ENCODE peak calls at places on chromosomes 2 and 18, in ten cellular contexts. J is OCI-LY7, P is HFF-Myc, H is upper lobe of right lung, V is breast epithelium, L is WTC11, T is B cell, G is neural crest cell, K is AG09309, F is ascending aorta. S is an unnamed sample.

GRCh38 chr18:56756971-56757370 is 105.8 kb downstream of the WDR7 start:
- DNase-seq in J (no peak), P (no peak), H (no peak), V (no peak), L (no peak), T (no peak), G (no peak), K (no peak), F (no peak), S (no peak)

GRCh38 chr18:74498712-74499629 is 2.8 kb downstream of the CNDP2 start:
- DNase-seq in J (peak), P (no peak), H (peak), V (peak), L (no peak), T (peak), G (no peak), K (no peak), F (no peak), S (peak)

GRCh38 chr2:28588231-28588725 is 92.4 kb downstream of the PLB1 start:
- DNase-seq in J (no peak), P (no peak), H (peak), V (no peak), L (no peak), T (no peak), G (no peak), K (no peak), F (no peak), S (no peak)

GRCh38 chr2:96527052-96527964 is 9.2 kb upstream of the ARID5A start:
- DNase-seq in J (no peak), P (no peak), H (peak), V (no peak), L (peak), T (peak), G (peak), K (no peak), F (peak), S (no peak)

GRCh38 chr2:118791511-118791910 is 55.9 kb downstream of the EN1 start:
- DNase-seq in J (no peak), P (no peak), H (no peak), V (no peak), L (no peak), T (no peak), G (no peak), K (no peak), F (no peak), S (no peak)

GRCh38 chr2:99572380-99572779 is 82.6 kb upstream of the REV1 start:
- DNase-seq in J (no peak), P (no peak), H (no peak), V (no peak), L (no peak), T (no peak), G (no peak), K (no peak), F (no peak), S (no peak)

GRCh38 chr18:77057043-77057442 is 75.5 kb downstream of the MBP start:
- DNase-seq in J (no peak), P (no peak), H (no peak), V (no peak), L (no peak), T (no peak), G (no peak), K (no peak), F (peak), S (no peak)

GRCh38 chr2:232791518-232791917 is 15.2 kb upstream of the KCNJ13 start:
- DNase-seq in J (no peak), P (no peak), H (no peak), V (no peak), L (no peak), T (no peak), G (no peak), K (no peak), F (no peak), S (no peak)

GRCh38 chr2:240933048-240933965 is 27.2 kb downstream of the CROCC2 start:
- DNase-seq in J (no peak), P (no peak), H (peak), V (peak), L (peak), T (peak), G (no peak), K (no peak), F (peak), S (peak)

GRCh38 chr2:6325616-6326015 is 540.1 kb downstream of the CMPK2 start:
- DNase-seq in J (no peak), P (no peak), H (no peak), V (no peak), L (no peak), T (no peak), G (no peak), K (no peak), F (no peak), S (no peak)

GRCh38 chr18:59604877-59605276 is 92.3 kb downstream of the CCBE1 start:
- DNase-seq in J (no peak), P (no peak), H (no peak), V (peak), L (no peak), T (no peak), G (no peak), K (no peak), F (no peak), S (no peak)

GRCh38 chr18:24128700-24129099 is 10.2 kb upstream of the CABYR start:
- DNase-seq in J (no peak), P (no peak), H (no peak), V (no peak), L (no peak), T (no peak), G (no peak), K (no peak), F (no peak), S (no peak)

GRCh38 chr2:119338826-119339561 is 27.6 kb downstream of the C2orf76 start:
- DNase-seq in J (peak), P (no peak), H (peak), V (no peak), L (no peak), T (peak), G (no peak), K (no peak), F (no peak), S (no peak)

GRCh38 chr2:86297382-86298147 is 39.9 kb downstream of the REEP1 start:
- DNase-seq in J (peak), P (no peak), H (no peak), V (no peak), L (peak), T (no peak), G (no peak), K (no peak), F (no peak), S (no peak)

GRCh38 chr2:2326053-2326452 is 5.0 kb downstream of the MYT1L start:
- DNase-seq in J (no peak), P (no peak), H (no peak), V (no peak), L (no peak), T (no peak), G (no peak), K (no peak), F (no peak), S (no peak)

GRCh38 chr2:142871396-142871795 is 6.1 kb upstream of the KYNU start:
- DNase-seq in J (no peak), P (no peak), H (no peak), V (no peak), L (no peak), T (no peak), G (no peak), K (no peak), F (no peak), S (no peak)

GRCh38 chr18:26803643-26804042 is 61.9 kb downstream of the AQP4 start:
- DNase-seq in J (peak), P (no peak), H (no peak), V (no peak), L (no peak), T (no peak), G (no peak), K (no peak), F (no peak), S (no peak)

GRCh38 chr2:39867268-39867667 is 88.2 kb upstream of the THUMPD2 start:
- DNase-seq in J (no peak), P (no peak), H (no peak), V (no peak), L (no peak), T (no peak), G (no peak), K (no peak), F (no peak), S (no peak)

GRCh38 chr2:19973471-19973870 is 16.4 kb downstream of the WDR35 start:
- DNase-seq in J (no peak), P (no peak), H (no peak), V (no peak), L (no peak), T (no peak), G (no peak), K (no peak), F (no peak), S (no peak)

GRCh38 chr18:46334200-46334553 is 230.0 kb downstream of the HAUS1 start:
- DNase-seq in J (no peak), P (no peak), H (peak), V (no peak), L (no peak), T (no peak), G (no peak), K (no peak), F (no peak), S (no peak)

GRCh38 chr2:196170681-196171247 is 614 bp downstream of the STK17B start:
- DNase-seq in J (peak), P (no peak), H (peak), V (no peak), L (no peak), T (peak), G (no peak), K (no peak), F (no peak), S (no peak)

GRCh38 chr2:70202236-70202806 is 11.5 kb upstream of the C2orf42 start:
- DNase-seq in J (no peak), P (no peak), H (no peak), V (no peak), L (no peak), T (no peak), G (no peak), K (no peak), F (no peak), S (no peak)

GRCh38 chr2:196113061-196113974 is 44.7 kb upstream of the DNAH7 start:
- DNase-seq in J (no peak), P (no peak), H (no peak), V (no peak), L (no peak), T (no peak), G (no peak), K (no peak), F (no peak), S (no peak)

GRCh38 chr2:173831312-173832229 is 133.6 kb downstream of the SP3 start:
- DNase-seq in J (no peak), P (peak), H (no peak), V (peak), L (no peak), T (no peak), G (peak), K (peak), F (peak), S (peak)

GRCh38 chr2:191746306-191746705 is 68.4 kb downstream of the NABP1 start:
- DNase-seq in J (no peak), P (peak), H (no peak), V (peak), L (no peak), T (no peak), G (no peak), K (peak), F (no peak), S (no peak)

GRCh38 chr2:233037078-233037477 is 4.6 kb downstream of the NEU2 start:
- DNase-seq in J (no peak), P (no peak), H (no peak), V (no peak), L (no peak), T (no peak), G (no peak), K (peak), F (no peak), S (no peak)

GRCh38 chr2:18119883-18120282 is 241.4 kb downstream of the KCNS3 start:
- DNase-seq in J (no peak), P (no peak), H (no peak), V (no peak), L (no peak), T (no peak), G (no peak), K (peak), F (peak), S (no peak)

GRCh38 chr18:12921178-12921577 is 26.6 kb upstream of the SEH1L start:
- DNase-seq in J (no peak), P (no peak), H (no peak), V (no peak), L (no peak), T (no peak), G (no peak), K (no peak), F (no peak), S (no peak)

GRCh38 chr2:2016912-2017311 is 272.6 kb upstream of the PXDN start:
- DNase-seq in J (no peak), P (no peak), H (no peak), V (no peak), L (no peak), T (no peak), G (no peak), K (no peak), F (no peak), S (no peak)

GRCh38 chr2:144516981-144517824 is 2.7 kb downstream of the ZEB2 start:
- DNase-seq in J (peak), P (peak), H (peak), V (no peak), L (no peak), T (no peak), G (no peak), K (peak), F (peak), S (no peak)

GRCh38 chr2:72940786-72941185 is 23.5 kb downstream of the EMX1 start:
- DNase-seq in J (no peak), P (no peak), H (no peak), V (no peak), L (peak), T (no peak), G (no peak), K (peak), F (no peak), S (no peak)

GRCh38 chr2:154963509-154963908 is 265.0 kb downstream of the KCNJ3 start:
- DNase-seq in J (no peak), P (no peak), H (no peak), V (no peak), L (no peak), T (no peak), G (no peak), K (no peak), F (no peak), S (no peak)

GRCh38 chr2:192749606-192750200 is 555.0 kb upstream of the TMEFF2 start:
- DNase-seq in J (no peak), P (no peak), H (no peak), V (no peak), L (no peak), T (no peak), G (no peak), K (no peak), F (no peak), S (no peak)

GRCh38 chr2:216606551-216607527 is 26.4 kb upstream of the IGFBP2 start:
- DNase-seq in J (peak), P (no peak), H (no peak), V (no peak), L (peak), T (no peak), G (peak), K (no peak), F (no peak), S (no peak)

GRCh38 chr2:225310745-225311144 is 88.8 kb upstream of the NYAP2 start:
- DNase-seq in J (no peak), P (no peak), H (no peak), V (no peak), L (no peak), T (no peak), G (no peak), K (no peak), F (no peak), S (no peak)

GRCh38 chr2:212364106-212364505 is 174.5 kb downstream of the ERBB4 start:
- DNase-seq in J (no peak), P (no peak), H (no peak), V (no peak), L (no peak), T (no peak), G (no peak), K (peak), F (no peak), S (no peak)

GRCh38 chr18:25830787-25831186 is 259.6 kb downstream of the SS18 start:
- DNase-seq in J (no peak), P (no peak), H (no peak), V (no peak), L (no peak), T (no peak), G (no peak), K (peak), F (peak), S (no peak)

GRCh38 chr18:48032876-48033769 is 102.7 kb upstream of the SMAD2 start:
- DNase-seq in J (no peak), P (no peak), H (peak), V (no peak), L (no peak), T (no peak), G (no peak), K (peak), F (peak), S (no peak)
- TF ChIP-seq CTCF in J (no peak), P (no peak), H (no peak), V (no peak), L (no peak), T (no peak), G (no peak), K (no peak), F (no peak), S (no peak)

GRCh38 chr2:199602271-199602895 is 144.6 kb upstream of the SATB2 start:
- DNase-seq in J (peak), P (no peak), H (no peak), V (no peak), L (peak), T (no peak), G (no peak), K (no peak), F (no peak), S (no peak)
- TF ChIP-seq CTCF in J (peak), P (no peak), H (no peak), V (no peak), L (no peak), T (no peak), G (peak), K (no peak), F (no peak), S (no peak)

DNA sequence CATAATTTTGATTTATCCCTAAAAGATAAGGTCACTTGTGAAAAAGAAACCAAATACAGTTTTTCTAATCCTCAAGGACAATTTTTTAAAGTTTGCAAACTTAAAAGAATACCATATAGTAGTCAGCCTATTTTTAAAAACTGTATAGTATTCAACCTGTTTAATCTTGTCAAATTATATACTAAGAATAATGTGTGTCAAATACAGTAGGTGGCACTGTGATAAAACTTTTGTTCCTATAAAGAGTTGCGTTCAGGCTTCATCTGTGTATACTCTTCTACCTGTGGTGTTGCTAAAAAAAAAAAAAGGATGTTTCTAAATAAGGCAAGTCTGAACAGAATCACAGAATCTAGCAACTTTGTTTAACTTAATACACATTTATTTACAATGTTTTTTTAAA is 68.6 kb downstream of the CCDC138 start:
- DNase-seq in J (peak), P (no peak), H (no peak), V (no peak), L (no peak), T (no peak), G (no peak), K (no peak), F (no peak), S (no peak)
- TF ChIP-seq CTCF in J (peak), P (no peak), H (peak), V (no peak), L (no peak), T (peak), G (peak), K (peak), F (no peak), S (no peak)

DNA sequence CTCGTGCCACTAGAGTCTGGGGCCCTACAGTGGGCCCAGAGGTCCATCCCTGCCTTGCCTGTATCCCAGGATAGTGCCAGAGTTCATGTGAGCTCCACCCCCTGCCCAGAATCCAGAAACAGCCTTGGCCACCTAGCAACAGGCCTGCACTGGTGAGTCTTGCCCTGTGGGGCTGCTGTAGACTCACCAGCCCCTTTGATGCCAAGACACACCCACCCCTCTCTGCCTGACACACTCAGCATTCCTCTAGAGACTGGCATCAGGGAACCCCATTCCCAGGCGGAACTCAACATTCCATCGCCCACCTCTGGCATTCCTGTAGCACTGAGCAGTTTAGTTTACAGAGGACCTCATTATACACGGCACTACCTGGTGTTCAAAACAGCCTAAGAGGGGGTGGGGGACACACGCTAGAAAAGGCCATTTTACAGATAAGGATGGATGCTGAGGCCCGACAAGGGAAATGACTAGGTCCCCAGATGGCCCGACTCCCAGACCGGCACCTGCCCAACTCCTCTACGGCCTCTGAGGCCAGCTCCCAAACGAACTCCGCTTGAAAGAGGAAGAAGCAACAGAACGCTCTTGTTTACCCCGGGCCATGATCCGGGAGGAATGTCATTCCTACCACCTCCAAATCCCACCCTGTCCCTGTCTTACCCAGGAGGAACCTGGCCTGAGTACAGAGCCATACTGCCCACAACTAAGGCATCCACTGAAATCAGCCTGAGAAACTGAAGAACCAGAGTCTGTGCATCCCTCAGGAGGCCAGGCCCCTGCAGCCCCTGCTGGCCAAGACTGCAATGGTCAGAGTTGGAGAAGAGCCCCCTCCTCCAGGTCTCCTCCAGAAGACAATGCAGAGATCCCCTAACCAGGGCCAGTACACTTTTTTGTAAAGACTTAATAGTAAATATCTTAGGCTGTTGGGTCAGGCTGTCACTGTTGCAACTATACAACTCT is 180.2 kb downstream of the TNS1 start:
- DNase-seq in J (no peak), P (no peak), H (no peak), V (peak), L (no peak), T (no peak), G (no peak), K (no peak), F (peak), S (no peak)
- TF ChIP-seq CTCF in J (no peak), P (no peak), H (no peak), V (no peak), L (no peak), T (no peak), G (no peak), K (peak), F (no peak), S (no peak)

S was measured in omental fat pad.